ENCODE peak calls at places on chromosomes 2 and 18, in six cellular contexts. H, E, Y, X, F and I are unnamed samples.

GRCh38 chr2:128446049-128446811 is 127.6 kb upstream of the HS6ST1 start:
- DNase-seq in H (no peak), E (no peak), Y (no peak), X (no peak), F (no peak), I (no peak)

GRCh38 chr2:120485096-120485495 is 139.2 kb downstream of the INHBB start:
- DNase-seq in H (no peak), E (no peak), Y (no peak), X (no peak), F (no peak), I (no peak)

GRCh38 chr2:18369750-18370149 is 190.7 kb downstream of the RDH14 start:
- DNase-seq in H (no peak), E (no peak), Y (no peak), X (no peak), F (peak; percentile 78), I (no peak)

GRCh38 chr2:33475381-33476099 is 909 bp upstream of the RASGRP3 start:
- DNase-seq in H (peak; percentile 63), E (peak; percentile 51), Y (peak; percentile 66), X (peak; percentile 89), F (peak; percentile 80), I (peak; percentile 38)

GRCh38 chr2:162022290-162022945 is 51.6 kb downstream of the DPP4 start:
- DNase-seq in H (peak; percentile 23), E (no peak), Y (no peak), X (no peak), F (peak; percentile 43), I (no peak)

GRCh38 chr2:120303177-120303576 is 42.8 kb upstream of the INHBB start:
- DNase-seq in H (no peak), E (no peak), Y (no peak), X (no peak), F (no peak), I (no peak)

GRCh38 chr2:232668805-232669444 is 28.2 kb upstream of the GIGYF2 start:
- DNase-seq in H (no peak), E (no peak), Y (no peak), X (peak; percentile 15), F (peak; percentile 43), I (no peak)

GRCh38 chr2:230347659-230348305 is 20.8 kb downstream of the SP140L start:
- DNase-seq in H (peak; percentile 22), E (no peak), Y (no peak), X (peak; percentile 76), F (peak; percentile 30), I (no peak)

GRCh38 chr18:45775241-45775676 is 50.2 kb upstream of the SIGLEC15 start:
- DNase-seq in H (no peak), E (peak; percentile 52), Y (peak; percentile 29), X (peak; percentile 83), F (peak; percentile 89), I (peak; percentile 52)

GRCh38 chr18:69872661-69873060 is 75.0 kb downstream of the CD226 start:
- DNase-seq in H (no peak), E (no peak), Y (no peak), X (no peak), F (no peak), I (no peak)

GRCh38 chr2:43083710-43084698 is 142.4 kb downstream of the ZFP36L2 start:
- DNase-seq in H (peak; percentile 84), E (no peak), Y (no peak), X (no peak), F (peak; percentile 58), I (no peak)

GRCh38 chr18:49561377-49562193 is at the start of gene LIPG:
- DNase-seq in H (peak; percentile 90), E (peak; percentile 7), Y (no peak), X (peak; percentile 76), F (peak; percentile 56), I (no peak)

GRCh38 chr2:131105950-131106801 is 1.0 kb downstream of the PLEKHB2 start:
- DNase-seq in H (peak; percentile 29), E (no peak), Y (no peak), X (peak; percentile 41), F (peak; percentile 81), I (no peak)